ENCODE peak calls at places on chromosome 21, in nine cellular contexts. J, W, R, B, N, T, D, C and F are unnamed samples.
A peak's percentile ranks its signal among the peaks of the same experiment; 100 is the strongest.

GRCh38 chr21:33908760-33909159 is 6.8 kb downstream of the ATP5PO start:
- DNase-seq in T (no peak), W (no peak), D (no peak), C (no peak), B (no peak), R (no peak), J (no peak), N (no peak), F (no peak)

GRCh38 chr21:21200103-21200938 is 202.1 kb downstream of the NCAM2 start:
- DNase-seq in J (peak; percentile 28), D (no peak), T (peak; percentile 95), B (peak; percentile 3), N (no peak), C (peak; percentile 44), R (peak; percentile 98), W (no peak), F (peak; percentile 65)

GRCh38 chr21:38938343-38938742 is 132.6 kb downstream of the ETS2 start:
- DNase-seq in J (no peak), B (no peak), N (peak; percentile 66), C (no peak), D (no peak), T (peak; percentile 36), R (peak; percentile 34), W (no peak), F (no peak)

GRCh38 chr21:30684506-30684905 is 34.1 kb downstream of the KRTAP21-3 start:
- DNase-seq in J (no peak), N (no peak), B (no peak), D (no peak), T (no peak), R (no peak), W (no peak), C (no peak), F (no peak)

GRCh38 chr21:46635324-46636180 is at the start of gene PRMT2:
- DNase-seq in W (peak; percentile 98), R (peak; percentile 98), J (peak; percentile 98), T (peak; percentile 88), C (peak; percentile 99), B (peak; percentile 96), D (peak; percentile 97), N (peak; percentile 99), F (peak; percentile 100)

GRCh38 chr21:19490481-19490880 is 1086.9 kb upstream of the TMPRSS15 start:
- DNase-seq in J (no peak), R (no peak), B (no peak), N (no peak), D (no peak), W (no peak), C (no peak), T (no peak), F (no peak)

GRCh38 chr21:17527240-17527639 is 14.4 kb downstream of the CXADR start:
- DNase-seq in N (no peak), B (peak; percentile 77), D (no peak), R (peak; percentile 67), C (no peak), J (no peak), W (no peak), T (peak; percentile 64), F (peak; percentile 11)

GRCh38 chr21:40507978-40508377 is 339.0 kb downstream of the DSCAM start:
- DNase-seq in J (no peak), D (no peak), B (peak; percentile 56), C (no peak), T (no peak), W (no peak), N (no peak), R (peak; percentile 0), F (peak; percentile 57)

GRCh38 chr21:42973309-42973990 is 912 bp upstream of the PKNOX1 start:
- DNase-seq in R (no peak), N (no peak), C (no peak), T (no peak), W (no peak), B (no peak), J (peak; percentile 38), D (peak; percentile 34), F (no peak)
- TF ChIP-seq CTCF in R (no peak), N (no peak), C (no peak), T (no peak), W (no peak), B (no peak), J (no peak), D (no peak), F (no peak)

GRCh38 chr21:43646550-43647260 is 12.6 kb downstream of the HSF2BP start:
- DNase-seq in T (peak; percentile 91), B (peak; percentile 97), N (peak; percentile 93), R (peak; percentile 95), C (peak; percentile 94), D (peak; percentile 92), W (peak; percentile 94), J (peak; percentile 90), F (peak; percentile 95)

GRCh38 chr21:43643193-43643592 is 16.1 kb downstream of the HSF2BP start:
- DNase-seq in D (no peak), C (no peak), W (no peak), R (no peak), J (no peak), N (no peak), B (no peak), T (no peak), F (no peak)

GRCh38 chr21:43645987-43646386 is 13.3 kb downstream of the HSF2BP start:
- DNase-seq in B (peak; percentile 40), R (no peak), J (no peak), D (no peak), W (no peak), C (no peak), T (no peak), N (no peak), F (no peak)

GRCh38 chr21:43644609-43645008 is 14.7 kb downstream of the HSF2BP start:
- DNase-seq in C (no peak), D (no peak), T (peak; percentile 59), N (no peak), W (no peak), R (peak; percentile 29), J (no peak), B (peak; percentile 46), F (no peak)

GRCh38 chr21:43645414-43645891 is 13.8 kb downstream of the HSF2BP start:
- DNase-seq in C (peak; percentile 60), B (peak; percentile 90), T (peak; percentile 84), R (peak; percentile 80), N (peak; percentile 66), J (peak; percentile 42), D (peak; percentile 49), W (no peak), F (peak; percentile 49)
- H3K27ac ChIP-seq in C (peak overlapping the region; percentile 51), B (peak overlapping the region; percentile 98), T (peak overlapping the region; percentile 65), R (no peak overlapping the region), N (no peak overlapping the region), J (peak overlapping the region; percentile 59), D (no peak overlapping the region), W (peak overlapping the region; percentile 24), F (no peak overlapping the region)

GRCh38 chr21:37915941-37916794 is at the start of gene KCNJ6:
- DNase-seq in W (no peak), R (peak; percentile 59), C (peak; percentile 40), N (peak; percentile 94), J (no peak), D (peak; percentile 87), B (peak; percentile 58), T (peak; percentile 25), F (peak; percentile 60)

GRCh38 chr21:37914211-37914900 is 1.9 kb downstream of the KCNJ6 start:
- DNase-seq in W (no peak), D (peak; percentile 84), N (peak; percentile 85), J (no peak), T (peak; percentile 3), R (peak; percentile 17), C (peak; percentile 36), B (no peak), F (peak; percentile 46)

GRCh38 chr21:37917612-37918011 is 1.4 kb upstream of the KCNJ6 start:
- DNase-seq in B (peak; percentile 33), W (no peak), R (peak; percentile 56), T (peak; percentile 46), C (no peak), N (no peak), J (no peak), D (no peak), F (peak; percentile 40)

GRCh38 chr21:37915516-37915915 is 741 bp downstream of the KCNJ6 start:
- DNase-seq in C (no peak), N (peak; percentile 36), T (no peak), B (no peak), D (peak; percentile 43), J (no peak), R (no peak), W (no peak), F (no peak)

DNA sequence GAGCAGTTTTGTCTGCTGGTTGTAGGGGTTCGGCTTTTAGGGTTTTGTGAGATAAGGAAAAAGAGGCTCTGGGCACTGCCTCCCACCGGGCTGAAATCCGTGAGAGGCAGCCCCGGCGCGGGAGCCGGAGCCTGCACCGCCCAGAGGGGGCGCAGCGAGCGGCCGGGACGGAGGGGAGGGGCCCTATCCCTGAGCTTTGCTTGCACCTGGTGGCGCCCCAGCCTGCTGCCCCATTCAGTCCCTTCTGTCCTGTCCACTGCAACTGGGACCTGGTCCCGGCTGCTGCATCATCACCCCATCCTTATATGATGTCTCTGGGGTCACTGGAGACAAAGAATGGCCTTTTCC is 512 bp upstream of the KCNJ6 start:
- DNase-seq in R (no peak), C (no peak), D (peak; percentile 83), W (no peak), T (no peak), B (peak; percentile 49), J (no peak), N (peak; percentile 85), F (no peak)
- TF ChIP-seq CTCF in R (no peak), C (no peak), D (peak; percentile 62), W (no peak), T (peak; percentile 54), B (peak; percentile 31), J (no peak), N (peak; percentile 62), F (no peak)

GRCh38 chr21:32389337-32390015 is 3.3 kb downstream of the URB1 start:
- DNase-seq in D (no peak), W (no peak), J (no peak), T (peak; percentile 72), R (no peak), N (no peak), C (no peak), B (no peak), F (no peak)

GRCh38 chr21:32393677-32394001 is 827 bp upstream of the URB1 start:
- DNase-seq in C (no peak), W (no peak), J (no peak), N (no peak), R (no peak), B (no peak), D (no peak), T (no peak), F (no peak)

GRCh38 chr21:32392299-32392879 is 423 bp downstream of the URB1 start:
- DNase-seq in N (peak; percentile 23), T (no peak), J (no peak), W (no peak), C (no peak), B (no peak), R (no peak), D (no peak), F (no peak)

GRCh38 chr21:32392880-32393676 is at the start of gene URB1:
- DNase-seq in T (peak; percentile 65), D (peak; percentile 93), N (peak; percentile 81), W (peak; percentile 91), B (peak; percentile 79), R (peak; percentile 81), J (peak; percentile 96), C (peak; percentile 94), F (peak; percentile 86)

DNA sequence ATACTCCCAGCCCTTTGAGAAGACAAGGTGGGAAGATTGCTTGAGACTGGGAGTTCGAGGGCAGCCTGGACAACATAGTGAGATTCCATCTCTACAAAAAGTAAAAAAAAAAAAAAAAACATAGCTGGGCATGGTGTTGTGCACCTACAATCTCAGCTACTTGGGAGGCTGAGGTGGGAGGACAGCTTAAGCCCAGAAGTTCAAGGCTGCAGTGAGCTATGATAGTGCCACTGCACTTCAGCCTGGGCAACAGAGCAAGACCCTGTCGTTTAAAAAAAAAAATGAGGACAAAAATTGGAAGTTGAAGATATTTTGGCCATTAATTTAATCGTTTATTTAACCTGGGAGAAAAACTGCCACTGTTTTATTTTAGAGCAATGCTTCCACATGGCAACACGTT is 1.1 kb downstream of the URB1 start:
- DNase-seq in R (no peak), N (no peak), B (no peak), T (no peak), J (no peak), W (no peak), C (no peak), D (no peak), F (no peak)
- H3K27ac ChIP-seq in R (no peak overlapping the region), N (no peak overlapping the region), B (peak overlapping the region; percentile 75), T (no peak overlapping the region), J (no peak overlapping the region), W (no peak overlapping the region), C (no peak overlapping the region), D (no peak overlapping the region), F (no peak overlapping the region)